ENCODE peak calls at places on chromosome 14, in four cellular contexts. P is uterus, S is transverse colon, O is PC-9. R is an unnamed sample.

GRCh38 chr14:60064491-60065072 is 27.1 kb upstream of the PCNX4 start:
- DNase-seq in S (no peak), P (no peak), O (no peak), R (no peak)

GRCh38 chr14:30355431-30355913 is 203.5 kb upstream of the G2E3 start:
- DNase-seq in S (no peak), O (no peak), P (no peak), R (no peak)

GRCh38 chr14:92473947-92474535 is 39.5 kb upstream of the RIN3 start:
- DNase-seq in S (no peak), O (no peak), P (no peak), R (no peak)

GRCh38 chr14:90483551-90483950 is 86.7 kb downstream of the CALM1 start:
- DNase-seq in O (no peak), P (no peak), S (peak; percentile 49), R (peak; percentile 59)

GRCh38 chr14:42112108-42112507 is 505.4 kb downstream of the LRFN5 start:
- DNase-seq in S (no peak), O (no peak), P (no peak), R (no peak)

GRCh38 chr14:79783061-79783460 is 428.2 kb downstream of the DIO2 start:
- DNase-seq in O (no peak), S (no peak), P (no peak), R (no peak)

GRCh38 chr14:61153436-61153835 is 127.7 kb downstream of the TMEM30B start:
- DNase-seq in O (no peak), S (no peak), P (no peak), R (no peak)

GRCh38 chr14:91858536-91859275 is 8.6 kb downstream of the TC2N start:
- DNase-seq in O (peak; percentile 71), S (no peak), P (no peak), R (no peak)

GRCh38 chr14:74608959-74609611 is 3.0 kb downstream of the LTBP2 start:
- DNase-seq in P (peak; percentile 89), O (peak; percentile 79), S (peak; percentile 87), R (peak; percentile 87)

GRCh38 chr14:71142375-71143038 is 235.2 kb downstream of the PCNX1 start:
- DNase-seq in S (no peak), P (no peak), O (peak; percentile 78), R (no peak)

GRCh38 chr14:102280376-102280962 is 24.5 kb downstream of the MOK start:
- DNase-seq in S (no peak), O (peak; percentile 99), P (no peak), R (no peak)

GRCh38 chr14:88804477-88804876 is 11.7 kb upstream of the EML5 start:
- DNase-seq in O (no peak), P (no peak), S (no peak), R (no peak)

GRCh38 chr14:68268719-68269118 is 449.1 kb downstream of the RAD51B start:
- DNase-seq in S (no peak), P (no peak), O (no peak), R (no peak)

GRCh38 chr14:55412686-55413085 is 1.1 kb upstream of the ATG14 start:
- DNase-seq in P (no peak), O (peak; percentile 98), S (no peak), R (no peak)

GRCh38 chr14:72443991-72444431 is 449.9 kb downstream of the DPF3 start:
- DNase-seq in O (no peak), P (no peak), S (no peak), R (no peak)

GRCh38 chr14:72444701-72445100 is 449.2 kb downstream of the DPF3 start:
- DNase-seq in S (no peak), P (no peak), O (no peak), R (no peak)

GRCh38 chr14:72443256-72443655 is 450.6 kb downstream of the DPF3 start:
- DNase-seq in P (no peak), S (no peak), O (no peak), R (no peak)

GRCh38 chr14:72434856-72435255 is 459.0 kb downstream of the DPF3 start:
- DNase-seq in O (no peak), P (no peak), S (no peak), R (no peak)

GRCh38 chr14:72439707-72440106 is 454.2 kb downstream of the DPF3 start:
- DNase-seq in P (no peak), S (no peak), O (no peak), R (no peak)
- H3K27ac ChIP-seq in P (no peak overlapping the region), S (no peak overlapping the region), O (no peak overlapping the region), R (no peak overlapping the region)

DNA sequence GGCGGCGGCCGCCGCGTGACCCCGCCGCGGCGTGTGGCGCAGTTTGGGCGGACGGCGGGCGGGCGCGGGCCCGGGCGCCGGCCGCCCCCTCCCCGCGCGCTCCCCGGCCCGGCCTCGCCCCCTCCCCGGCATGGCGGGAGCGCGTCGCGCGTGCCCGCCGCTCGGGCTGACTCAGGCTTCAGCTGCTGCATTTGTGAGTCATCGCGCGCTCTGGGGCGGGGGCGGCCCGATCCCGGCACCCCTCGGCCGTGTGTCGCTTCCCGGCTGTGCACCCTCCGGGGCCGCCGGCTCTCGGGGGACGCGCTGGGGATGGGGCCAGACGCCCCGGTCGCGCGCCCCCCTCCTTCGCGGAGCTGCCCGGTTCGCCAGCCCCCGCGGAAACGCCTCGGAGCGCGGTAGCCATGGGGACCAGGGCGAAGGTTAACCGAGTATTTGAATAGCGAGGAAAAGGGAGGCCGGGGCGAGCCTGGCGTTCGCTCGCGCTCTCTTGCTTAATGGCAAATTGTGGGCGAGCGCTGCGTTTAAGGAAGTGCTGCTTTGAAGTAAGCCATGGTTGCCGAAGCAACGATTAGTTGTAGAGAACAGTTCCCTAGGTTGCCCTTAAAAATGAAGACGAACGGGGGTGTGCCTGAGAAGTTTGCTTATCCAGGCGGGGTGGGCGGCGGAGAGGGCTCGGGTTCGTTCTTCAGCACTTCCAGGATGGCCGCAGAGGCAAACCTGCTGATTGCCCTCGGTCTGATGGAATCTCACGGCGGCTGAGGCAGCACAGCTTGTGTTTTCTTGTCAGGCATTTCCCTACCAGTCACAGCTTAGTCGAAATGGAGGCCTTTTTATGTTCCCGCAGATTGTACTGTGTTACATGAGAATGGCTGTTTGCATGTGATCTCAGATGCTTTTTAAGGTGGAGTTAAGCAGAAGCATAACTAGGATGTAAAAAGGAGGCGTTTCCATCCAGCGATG is 887 bp downstream of the EIF5 start:
- DNase-seq in O (peak; percentile 62), P (peak; percentile 75), S (peak; percentile 84), R (peak; percentile 59)
- H3K4me3 ChIP-seq in O (peak overlapping the region; percentile 88), P (peak overlapping the region; percentile 67), S (peak overlapping the region; percentile 93), R (peak overlapping the region; percentile 70)

DNA sequence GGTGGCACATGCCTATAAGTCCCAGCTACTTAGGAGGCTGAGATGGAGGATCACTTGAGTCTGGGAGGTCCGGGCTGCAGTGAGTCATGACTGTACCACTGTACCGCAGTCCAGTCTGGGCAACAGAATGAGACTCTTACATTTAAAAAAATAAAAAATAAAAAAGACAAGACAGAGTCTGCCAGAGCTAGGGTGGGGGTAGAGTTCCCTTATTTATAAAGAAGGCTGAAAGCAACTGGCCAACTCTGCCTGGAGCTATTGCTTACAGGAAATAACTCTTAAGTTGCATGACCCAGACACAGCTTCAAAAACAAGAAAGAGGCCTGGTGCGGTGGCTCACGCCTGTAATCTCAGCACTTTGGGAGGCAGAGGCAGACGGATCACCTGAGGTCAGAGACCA is 31.5 kb downstream of the NUMB start:
- DNase-seq in P (no peak), S (no peak), O (no peak), R (no peak)
- H3K27ac ChIP-seq in P (no peak overlapping the region), S (peak overlapping the region; percentile 60), O (no peak overlapping the region), R (peak overlapping the region; percentile 33)

GRCh38 chr14:81326451-81326850 is 73.7 kb downstream of the STON2 start:
- DNase-seq in O (peak; percentile 68), S (no peak), P (no peak), R (no peak)

GRCh38 chr14:81319314-81319713 is 80.8 kb downstream of the STON2 start:
- DNase-seq in P (no peak), S (no peak), O (no peak), R (no peak)

GRCh38 chr14:81323621-81324400 is 76.3 kb downstream of the STON2 start:
- DNase-seq in P (no peak), O (peak; percentile 79), S (peak; percentile 81), R (no peak)

GRCh38 chr14:81319946-81320345 is 80.2 kb downstream of the STON2 start:
- DNase-seq in S (no peak), O (no peak), P (no peak), R (no peak)

GRCh38 chr14:81323094-81323493 is 77.0 kb downstream of the STON2 start:
- DNase-seq in P (no peak), O (no peak), S (peak; percentile 26), R (no peak)
- H3K4me3 ChIP-seq in P (no peak overlapping the region), O (peak overlapping the region; percentile 76), S (peak overlapping the region; percentile 52), R (peak overlapping the region; percentile 60)

DNA sequence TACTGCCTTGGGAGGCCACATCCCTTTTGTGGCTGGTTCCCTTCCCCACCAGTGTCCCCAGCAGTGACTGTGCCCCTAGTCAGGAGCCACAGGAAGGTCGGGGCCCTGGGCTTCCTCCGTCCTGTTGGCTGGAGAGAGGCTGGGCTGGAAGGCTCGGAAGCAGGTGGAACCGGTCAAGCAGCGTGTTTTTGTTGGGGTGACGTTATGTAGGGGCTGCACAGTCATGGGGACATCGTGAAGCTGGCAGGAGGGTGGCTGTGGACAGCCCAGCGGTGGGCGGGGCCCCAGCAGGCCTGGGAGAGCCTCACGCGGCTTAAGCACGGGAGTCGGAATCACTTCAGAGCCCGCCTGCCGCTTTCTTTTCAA is 10.1 kb downstream of the XRCC3 start:
- DNase-seq in P (peak; percentile 72), O (peak; percentile 99), S (no peak), R (no peak)
- H3K27ac ChIP-seq in P (peak overlapping the region; percentile 67), O (peak overlapping the region; percentile 44), S (no peak overlapping the region), R (no peak overlapping the region)